ENCODE peak calls at places on chromosomes 3 and 15, in seven cellular contexts. Z is Panc1, Q is pancreas, Y is tibial artery, S is PC-9, K is heart right ventricle, O is uterus. C is an unnamed sample.

GRCh38 chr15:69623521-69624513 is 171.2 kb downstream of the RPLP1 start:
- DNase-seq in K (peak; percentile 1), Q (no peak), Z (no peak), O (no peak), Y (no peak), S (no peak), C (no peak)

GRCh38 chr3:33722186-33722585 is 4.1 kb upstream of the CLASP2 start:
- DNase-seq in Q (no peak), K (no peak), Y (no peak), S (no peak), Z (no peak), O (no peak), C (no peak)

GRCh38 chr3:13657660-13658435 is 108.9 kb downstream of the FBLN2 start:
- DNase-seq in K (peak; percentile 34), S (peak; percentile 39), Z (no peak), O (no peak), Q (no peak), Y (no peak), C (peak; percentile 51)

GRCh38 chr3:66537735-66538134 is 36.9 kb upstream of the LRIG1 start:
- DNase-seq in S (no peak), Q (no peak), K (no peak), Y (no peak), O (no peak), Z (no peak), C (no peak)

GRCh38 chr15:68354923-68355322 is 77.0 kb downstream of the ITGA11 start:
- DNase-seq in O (peak; percentile 89), S (peak; percentile 79), Z (peak; percentile 10), Y (no peak), Q (no peak), K (no peak), C (no peak)

GRCh38 chr15:69592954-69593353 is 140.3 kb downstream of the RPLP1 start:
- DNase-seq in S (no peak), Y (no peak), O (no peak), K (no peak), Q (no peak), Z (no peak), C (no peak)

GRCh38 chr3:16480861-16481569 is 32.5 kb downstream of the RFTN1 start:
- DNase-seq in Z (no peak), K (no peak), Q (no peak), S (no peak), Y (no peak), O (no peak), C (no peak)

GRCh38 chr3:21750831-21751391 is at the start of gene ZNF385D:
- DNase-seq in Z (no peak), O (peak; percentile 41), S (no peak), Q (peak; percentile 12), Y (peak; percentile 75), K (peak; percentile 70), C (peak; percentile 33)

GRCh38 chr15:62307551-62307950 is 142.5 kb upstream of the C2CD4B start:
- DNase-seq in S (no peak), O (no peak), K (no peak), Q (no peak), Z (no peak), Y (no peak), C (no peak)

GRCh38 chr3:183701744-183702143 is 4.1 kb downstream of the YEATS2 start:
- DNase-seq in Z (no peak), Q (no peak), K (no peak), O (no peak), S (no peak), Y (no peak), C (no peak)

GRCh38 chr3:19866751-19867347 is 67.2 kb downstream of the EFHB start:
- DNase-seq in Q (peak; percentile 20), K (peak; percentile 42), S (no peak), Z (peak; percentile 27), Y (no peak), O (peak; percentile 22), C (peak; percentile 55)

GRCh38 chr3:10286596-10287295 is 6.0 kb downstream of the GHRL start:
- DNase-seq in O (peak; percentile 53), K (peak; percentile 59), Y (no peak), Q (no peak), Z (peak; percentile 13), S (no peak), C (no peak)

GRCh38 chr3:186362988-186363387 is 954 bp upstream of the DGKG start:
- DNase-seq in S (no peak), O (no peak), Z (no peak), K (no peak), Q (no peak), Y (no peak), C (no peak)

GRCh38 chr15:65595960-65596359 is 15.0 kb downstream of the INTS14 start:
- DNase-seq in Y (no peak), Q (no peak), Z (no peak), O (no peak), K (no peak), S (no peak), C (no peak)
- TF ChIP-seq CTCF in Y (no peak), Q (no peak), Z (peak; percentile 48), O (no peak), K (peak; percentile 26), S (no peak), C (peak; percentile 66)

GRCh38 chr3:195801251-195802183 is 10.2 kb downstream of the MUC4 start:
- DNase-seq in S (no peak), Z (no peak), O (no peak), K (no peak), Q (no peak), Y (peak; percentile 56), C (no peak)

GRCh38 chr3:195803309-195803908 is 8.3 kb downstream of the MUC4 start:
- DNase-seq in Z (no peak), O (peak; percentile 53), S (no peak), Q (no peak), K (no peak), Y (peak; percentile 57), C (no peak)

GRCh38 chr3:195802261-195802701 is 9.4 kb downstream of the MUC4 start:
- DNase-seq in Y (peak; percentile 51), Q (no peak), O (no peak), Z (no peak), K (no peak), S (no peak), C (peak; percentile 30)

GRCh38 chr3:195805181-195805580 is 6.5 kb downstream of the MUC4 start:
- DNase-seq in Y (no peak), K (no peak), O (no peak), S (no peak), Z (no peak), Q (no peak), C (no peak)

DNA sequence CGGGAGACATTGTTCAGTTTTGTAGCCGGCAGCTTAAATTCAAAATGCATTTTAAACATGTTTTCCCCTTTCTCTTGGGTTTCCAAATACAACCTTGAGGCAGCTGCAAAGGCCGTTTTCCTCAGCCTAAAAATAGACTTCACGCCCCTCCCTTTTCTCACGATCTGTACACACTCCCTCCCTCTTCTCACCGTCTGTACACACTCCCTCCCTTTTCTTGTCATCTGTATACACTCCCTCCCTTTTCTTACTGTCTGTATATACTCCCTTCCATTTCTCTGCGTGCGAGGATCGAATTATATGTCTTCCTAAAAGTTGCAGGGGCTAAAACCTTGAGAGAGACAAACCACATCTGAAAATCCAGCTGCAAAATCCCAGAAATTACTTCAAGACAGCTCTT is 8.9 kb downstream of the MUC4 start:
- DNase-seq in O (no peak), Q (no peak), S (no peak), Y (no peak), Z (no peak), K (no peak), C (no peak)
- H3K27ac ChIP-seq in O (peak overlapping the region; percentile 81), Q (no peak overlapping the region), S (no peak overlapping the region), Y (no peak overlapping the region), Z (no peak overlapping the region), K (no peak overlapping the region), C (no peak overlapping the region)

GRCh38 chr3:69541823-69542264 is 156.0 kb upstream of the FRMD4B start:
- DNase-seq in S (no peak), Z (no peak), O (no peak), K (no peak), Q (peak; percentile 23), Y (no peak), C (no peak)
- H3K4me3 ChIP-seq in S (no peak overlapping the region), Z (no peak overlapping the region), O (peak overlapping the region; percentile 38), K (peak overlapping the region; percentile 54), Q (peak overlapping the region; percentile 22), Y (peak overlapping the region; percentile 40), C (peak overlapping the region; percentile 85)

GRCh38 chr15:49644364-49644794 is 23.5 kb downstream of the DTWD1 start:
- DNase-seq in O (peak; percentile 31), Y (no peak), S (no peak), Z (no peak), K (no peak), Q (no peak), C (no peak)
- TF ChIP-seq CTCF in O (no peak), Y (no peak), S (no peak), Z (no peak), K (no peak), Q (no peak), C (no peak)

DNA sequence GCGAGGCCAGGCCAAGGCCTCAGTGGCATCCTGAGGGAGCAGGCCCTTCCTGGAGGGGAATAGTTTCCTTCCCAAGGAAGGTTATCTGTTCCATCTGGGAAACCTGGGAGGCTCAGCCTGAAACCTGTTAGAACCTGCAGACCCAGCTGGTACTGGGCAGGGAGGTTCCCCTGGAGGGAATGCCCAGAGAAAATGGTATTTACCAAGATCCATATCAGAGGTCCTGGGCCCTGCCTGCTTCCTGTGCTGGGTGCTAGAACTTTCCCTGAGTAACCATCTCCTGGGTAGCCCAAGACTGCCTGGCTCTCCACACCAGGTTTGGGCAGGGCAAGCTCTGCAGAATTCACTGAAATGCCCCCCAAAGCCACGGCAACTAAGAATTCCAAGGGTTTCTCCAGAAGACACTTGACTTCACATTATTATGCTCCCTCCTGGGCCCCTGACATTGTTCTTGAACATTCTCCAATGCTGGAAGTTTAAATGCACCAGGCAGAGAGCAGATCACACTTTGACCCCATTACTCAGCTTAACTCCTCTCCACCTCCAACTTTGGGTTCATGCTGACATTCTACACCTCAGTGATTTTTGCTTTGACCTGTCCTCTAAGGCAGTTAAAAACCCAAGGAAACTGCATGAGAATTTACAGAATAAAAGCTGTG is 2.0 kb downstream of the CA12 start:
- DNase-seq in K (no peak), O (no peak), Q (no peak), Y (no peak), S (no peak), Z (no peak), C (no peak)
- H3K27ac ChIP-seq in K (no peak overlapping the region), O (no peak overlapping the region), Q (no peak overlapping the region), Y (no peak overlapping the region), S (no peak overlapping the region), Z (no peak overlapping the region), C (no peak overlapping the region)

GRCh38 chr15:24878153-24878552 is 76.6 kb upstream of the SNRPN start:
- DNase-seq in Y (no peak), S (no peak), K (peak; percentile 15), Z (no peak), Q (peak; percentile 31), O (no peak), C (peak; percentile 43)
- H3K4me3 ChIP-seq in Y (peak overlapping the region; percentile 42), S (no peak overlapping the region), K (peak overlapping the region; percentile 17), Z (peak overlapping the region; percentile 19), Q (peak overlapping the region; percentile 26), O (peak overlapping the region; percentile 26), C (peak overlapping the region; percentile 43)

C was measured in dorsolateral prefrontal cortex.